ENCODE peak calls at places on chromosomes 1 and 21, in eight cellular contexts. C is A549, L is right lobe of liver, Q is esophagus squamous epithelium, K is tibial nerve, J is stomach, D is prostate gland, R is heart left ventricle. I is an unnamed sample.

GRCh38 chr1:107953551-107953950 is 11.4 kb downstream of the VAV3 start:
- DNase-seq in D (no peak), J (no peak), L (no peak), R (no peak), Q (no peak), C (no peak), K (peak), I (no peak)

GRCh38 chr1:241838831-241839365 is 9.1 kb upstream of the EXO1 start:
- DNase-seq in R (no peak), Q (no peak), D (no peak), L (no peak), K (no peak), C (no peak), J (no peak), I (no peak)

GRCh38 chr1:118921994-118922393 is 66.1 kb downstream of the TBX15 start:
- DNase-seq in D (no peak), J (no peak), Q (no peak), R (no peak), C (no peak), L (no peak), K (no peak), I (no peak)

GRCh38 chr1:168609133-168609715 is 32.8 kb downstream of the XCL1 start:
- DNase-seq in J (no peak), Q (no peak), D (no peak), C (no peak), K (peak), L (no peak), R (peak), I (peak)

GRCh38 chr21:34029724-34030528 is 43.5 kb upstream of the MRPS6 start:
- DNase-seq in R (peak), K (peak), Q (no peak), C (peak), J (peak), L (no peak), D (no peak), I (peak)

GRCh38 chr1:10557714-10558113 is 83.0 kb downstream of the PEX14 start:
- DNase-seq in L (no peak), C (no peak), J (no peak), D (no peak), R (no peak), K (no peak), Q (no peak), I (no peak)

GRCh38 chr21:38793926-38794713 is 11.6 kb upstream of the ETS2 start:
- DNase-seq in L (no peak), R (no peak), D (no peak), Q (no peak), K (no peak), C (peak), J (no peak), I (no peak)

GRCh38 chr1:192807221-192807967 is 1.4 kb upstream of the RGS2 start:
- DNase-seq in C (peak), K (no peak), R (no peak), Q (no peak), D (no peak), J (no peak), L (no peak), I (no peak)

GRCh38 chr1:188489336-188490112 is 1660.8 kb downstream of the PLA2G4A start:
- DNase-seq in D (no peak), K (no peak), J (no peak), R (no peak), C (peak), L (no peak), Q (no peak), I (no peak)

GRCh38 chr1:59415876-59416275 is 119.0 kb downstream of the FGGY start:
- DNase-seq in K (no peak), C (no peak), D (no peak), R (no peak), Q (no peak), J (no peak), L (no peak), I (no peak)

GRCh38 chr1:209900734-209901133 is 37.3 kb upstream of the SYT14 start:
- DNase-seq in K (no peak), C (no peak), D (no peak), L (no peak), J (no peak), R (no peak), Q (no peak), I (no peak)

GRCh38 chr1:180244840-180245239 is 14.8 kb downstream of the LHX4 start:
- DNase-seq in L (no peak), J (no peak), C (no peak), Q (no peak), D (no peak), K (no peak), R (no peak), I (no peak)

GRCh38 chr1:222896630-222897526 is 82.0 kb downstream of the DISP1 start:
- DNase-seq in L (no peak), K (no peak), C (no peak), J (no peak), R (no peak), D (no peak), Q (no peak), I (no peak)

GRCh38 chr1:3105167-3105863 is 36.3 kb downstream of the PRDM16 start:
- DNase-seq in C (no peak), J (no peak), K (no peak), D (no peak), R (no peak), Q (no peak), L (no peak), I (no peak)

GRCh38 chr1:234674218-234674815 is 64.3 kb upstream of the IRF2BP2 start:
- DNase-seq in J (no peak), L (no peak), Q (no peak), R (no peak), D (no peak), C (no peak), K (no peak), I (no peak)

GRCh38 chr21:39891111-39891510 is 23.9 kb downstream of the PCP4 start:
- DNase-seq in Q (no peak), J (no peak), D (no peak), K (no peak), C (no peak), L (no peak), R (no peak), I (no peak)

GRCh38 chr1:182674346-182675246 is 9.8 kb downstream of the RGS8 start:
- DNase-seq in Q (no peak), J (no peak), C (no peak), D (no peak), R (no peak), L (no peak), K (peak), I (peak)

GRCh38 chr21:15054089-15054488 is 10.7 kb downstream of the NRIP1 start:
- DNase-seq in K (no peak), J (no peak), L (no peak), C (no peak), D (no peak), Q (no peak), R (no peak), I (no peak)

GRCh38 chr21:15059397-15059796 is 5.4 kb downstream of the NRIP1 start:
- DNase-seq in K (no peak), R (no peak), Q (no peak), J (no peak), L (no peak), C (no peak), D (no peak), I (no peak)

GRCh38 chr21:15058718-15059316 is 6.0 kb downstream of the NRIP1 start:
- DNase-seq in L (no peak), D (no peak), Q (no peak), R (no peak), K (no peak), J (no peak), C (peak), I (no peak)

GRCh38 chr21:15054606-15055239 is 10.1 kb downstream of the NRIP1 start:
- DNase-seq in Q (no peak), C (no peak), R (no peak), J (no peak), K (no peak), D (peak), L (no peak), I (no peak)

DNA sequence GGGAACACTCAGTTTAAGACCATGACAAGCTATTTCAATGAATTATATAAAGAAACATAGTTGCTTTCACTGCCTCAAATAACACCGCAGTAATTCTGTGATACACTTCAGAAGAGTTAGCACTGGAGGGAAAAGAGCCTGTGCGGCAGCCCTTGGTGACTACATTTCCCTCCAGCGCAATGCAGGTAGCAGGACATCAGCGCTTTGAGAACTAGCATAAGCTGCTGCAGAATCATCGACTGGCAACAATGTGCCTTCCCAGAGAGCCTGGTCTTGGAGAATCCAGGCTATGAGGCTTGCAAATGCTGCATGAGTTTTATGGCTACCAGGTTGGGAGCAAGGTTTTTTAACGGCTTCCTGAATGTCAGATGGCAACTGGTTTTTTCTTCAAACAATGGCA is 7.5 kb downstream of the NRIP1 start:
- DNase-seq in C (no peak), L (no peak), J (no peak), Q (no peak), K (no peak), R (no peak), D (no peak), I (no peak)
- TF ChIP-seq POLR2A in C (no peak), L (no peak), J (no peak), Q (no peak), K (no peak), R (no peak), D (no peak), I (no peak)

GRCh38 chr21:29056538-29057050 is 16.9 kb downstream of the CCT8 start:
- DNase-seq in K (no peak), Q (no peak), L (no peak), C (no peak), J (no peak), R (no peak), D (no peak), I (no peak)

GRCh38 chr21:29053656-29054055 is 19.8 kb downstream of the CCT8 start:
- DNase-seq in K (no peak), R (no peak), Q (no peak), D (no peak), J (no peak), L (no peak), C (no peak), I (no peak)

GRCh38 chr21:29053011-29053553 is 20.4 kb downstream of the CCT8 start:
- DNase-seq in Q (no peak), D (no peak), L (no peak), K (no peak), C (no peak), R (no peak), J (no peak), I (no peak)

GRCh38 chr21:29056005-29056404 is 17.4 kb downstream of the CCT8 start:
- DNase-seq in K (no peak), D (no peak), R (no peak), J (no peak), L (no peak), C (peak), Q (no peak), I (no peak)

GRCh38 chr21:29055080-29055479 is 18.4 kb downstream of the CCT8 start:
- DNase-seq in R (no peak), J (no peak), K (no peak), Q (no peak), D (no peak), C (no peak), L (no peak), I (no peak)
- TF ChIP-seq POLR2A in R (no peak), J (no peak), K (no peak), Q (no peak), D (no peak), C (no peak), L (no peak), I (no peak)

GRCh38 chr1:177811461-177811860 is 158.4 kb downstream of the SEC16B start:
- DNase-seq in K (no peak), J (no peak), R (no peak), C (no peak), Q (no peak), D (no peak), L (no peak), I (no peak)
- TF ChIP-seq POLR2A in K (no peak), J (no peak), R (no peak), C (no peak), Q (no peak), D (no peak), L (no peak), I (no peak)

GRCh38 chr1:103761896-103762295 is 12.2 kb downstream of the AMY1C start:
- DNase-seq in L (no peak), D (no peak), J (no peak), K (no peak), C (no peak), R (no peak), Q (no peak), I (no peak)
- TF ChIP-seq POLR2A in L (no peak), D (no peak), J (no peak), K (no peak), C (no peak), R (no peak), Q (no peak), I (no peak)

GRCh38 chr1:27099154-27099903 is 55.6 kb downstream of the SLC9A1 start:
- DNase-seq in R (peak), Q (no peak), K (peak), C (peak), L (no peak), J (peak), D (no peak), I (peak)
- TF ChIP-seq POLR2A in R (no peak), Q (no peak), K (no peak), C (no peak), L (no peak), J (no peak), D (no peak), I (no peak)

GRCh38 chr1:1157426-1157913 is 16.2 kb upstream of the TTLL10 start:
- DNase-seq in C (peak), D (peak), R (peak), L (peak), J (peak), Q (peak), K (peak), I (peak)
- TF ChIP-seq POLR2A in C (peak), D (peak), R (peak), L (peak), J (no peak), Q (no peak), K (no peak), I (peak)

DNA sequence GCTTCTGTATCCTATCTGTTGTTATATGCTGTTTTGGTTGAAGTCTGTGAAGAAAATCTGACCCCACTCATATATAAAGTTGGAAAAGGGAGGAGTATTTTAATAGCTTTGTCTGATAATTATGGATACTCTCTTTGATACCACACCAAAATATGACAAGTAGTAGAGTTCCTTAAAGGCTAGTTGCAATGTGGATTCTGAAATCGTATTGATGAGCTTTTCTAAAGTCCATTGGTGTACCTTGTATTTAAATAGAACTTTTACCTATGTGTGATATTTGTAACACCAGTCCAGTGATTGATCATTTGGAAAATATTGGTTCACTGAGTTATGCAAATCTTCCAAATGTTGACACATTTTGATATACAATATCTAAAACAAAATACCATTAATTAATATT is 7.7 kb downstream of the GAS5 start:
- DNase-seq in R (no peak), K (no peak), Q (no peak), L (no peak), C (no peak), J (no peak), D (no peak), I (no peak)
- TF ChIP-seq POLR2A in R (no peak), K (no peak), Q (no peak), L (no peak), C (no peak), J (no peak), D (no peak), I (no peak)